ENCODE peak calls at places on chromosomes 16 and 17, in four cellular contexts. D, Q, V and O are unnamed samples.

GRCh38 chr17:44203731-44204452 is 4.2 kb upstream of the ATXN7L3 start:
- DNase-seq in V (peak; percentile 76), Q (no peak), D (peak; percentile 31), O (peak; percentile 77)

GRCh38 chr16:82281544-82281943 is 111.5 kb upstream of the MPHOSPH6 start:
- DNase-seq in Q (no peak), D (no peak), V (no peak), O (no peak)

GRCh38 chr17:75525806-75526554 is 483 bp downstream of the LLGL2 start:
- DNase-seq in Q (no peak), V (no peak), D (no peak), O (no peak)

GRCh38 chr16:3022208-3022696 is 1.5 kb downstream of the HCFC1R1 start:
- DNase-seq in V (peak; percentile 93), Q (no peak), D (peak; percentile 95), O (peak; percentile 50)

GRCh38 chr17:65085397-65085796 is 28.9 kb upstream of the GNA13 start:
- DNase-seq in Q (no peak), D (peak; percentile 30), V (peak; percentile 41), O (no peak)

GRCh38 chr17:74737299-74738050 is 419 bp downstream of the RAB37 start:
- DNase-seq in D (no peak), Q (no peak), V (peak; percentile 72), O (no peak)

GRCh38 chr17:45346255-45347015 is 29.6 kb upstream of the MAP3K14 start:
- DNase-seq in V (no peak), Q (no peak), D (peak; percentile 8), O (no peak)

GRCh38 chr16:69396187-69397061 is 10.6 kb upstream of the TERF2 start:
- DNase-seq in V (peak; percentile 97), D (peak; percentile 96), Q (peak; percentile 45), O (peak; percentile 65)

GRCh38 chr17:42456223-42457106 is 2.2 kb upstream of the ATP6V0A1 start:
- DNase-seq in D (peak; percentile 83), V (peak; percentile 16), Q (peak; percentile 57), O (peak; percentile 65)

DNA sequence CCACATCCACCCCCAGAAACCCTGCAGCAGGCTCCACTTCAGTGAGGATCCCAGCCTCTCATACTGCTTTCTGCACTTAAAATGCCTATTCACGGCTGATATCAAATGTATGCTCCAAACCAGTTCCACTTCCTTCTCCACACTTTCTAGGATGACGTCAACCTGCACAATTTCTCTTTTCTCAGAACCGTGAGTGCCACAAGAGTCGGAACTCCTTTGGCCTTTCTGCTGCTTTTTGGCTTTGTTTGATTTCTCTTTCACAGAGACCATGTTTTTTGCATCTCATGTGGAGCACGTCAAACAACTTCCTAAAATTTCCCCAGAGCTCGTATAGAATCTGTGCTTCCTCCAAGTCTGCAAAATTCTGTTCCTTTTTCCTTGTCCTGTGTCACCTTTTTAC is 378.8 kb upstream of the TNRC6C start:
- DNase-seq in V (no peak), Q (no peak), D (no peak), O (no peak)
- TF ChIP-seq ELK1 in V (no peak), Q (no peak), D (no peak), O (no peak)

GRCh38 chr16:88076211-88076931 is 125.1 kb downstream of the BANP start:
- DNase-seq in D (no peak), Q (no peak), V (no peak), O (no peak)
- TF ChIP-seq ELK1 in D (no peak), Q (no peak), V (no peak), O (no peak)

GRCh38 chr16:22386976-22387375 is 12.6 kb upstream of the CDR2 start:
- DNase-seq in V (no peak), Q (no peak), D (peak; percentile 95), O (no peak)
- TF ChIP-seq ELK1 in V (no peak), Q (no peak), D (no peak), O (no peak)

GRCh38 chr17:50256826-50257573 is 17.3 kb upstream of the TMEM92 start:
- DNase-seq in Q (no peak), D (no peak), V (no peak), O (no peak)
- TF ChIP-seq ELK1 in Q (no peak), D (no peak), V (no peak), O (no peak)

GRCh38 chr17:50766222-50767023 is 895 bp downstream of the ANKRD40CL start:
- DNase-seq in D (no peak), Q (no peak), V (no peak), O (no peak)
- TF ChIP-seq ELK1 in D (no peak), Q (no peak), V (no peak), O (no peak)

GRCh38 chr16:24845726-24846547 is at the start of gene SLC5A11:
- DNase-seq in V (no peak), D (no peak), Q (no peak), O (no peak)
- TF ChIP-seq ELK1 in V (no peak), D (no peak), Q (no peak), O (no peak)

GRCh38 chr16:11363927-11364258 is 18.6 kb downstream of the RMI2 start:
- DNase-seq in D (no peak), V (no peak), Q (no peak), O (no peak)

GRCh38 chr16:11361043-11361442 is 15.8 kb downstream of the RMI2 start:
- DNase-seq in D (no peak), Q (no peak), V (no peak), O (no peak)

GRCh38 chr16:11360581-11360980 is 15.3 kb downstream of the RMI2 start:
- DNase-seq in V (no peak), Q (no peak), D (no peak), O (no peak)

GRCh38 chr16:11359370-11359769 is 14.1 kb downstream of the RMI2 start:
- DNase-seq in D (peak; percentile 90), V (no peak), Q (no peak), O (no peak)

DNA sequence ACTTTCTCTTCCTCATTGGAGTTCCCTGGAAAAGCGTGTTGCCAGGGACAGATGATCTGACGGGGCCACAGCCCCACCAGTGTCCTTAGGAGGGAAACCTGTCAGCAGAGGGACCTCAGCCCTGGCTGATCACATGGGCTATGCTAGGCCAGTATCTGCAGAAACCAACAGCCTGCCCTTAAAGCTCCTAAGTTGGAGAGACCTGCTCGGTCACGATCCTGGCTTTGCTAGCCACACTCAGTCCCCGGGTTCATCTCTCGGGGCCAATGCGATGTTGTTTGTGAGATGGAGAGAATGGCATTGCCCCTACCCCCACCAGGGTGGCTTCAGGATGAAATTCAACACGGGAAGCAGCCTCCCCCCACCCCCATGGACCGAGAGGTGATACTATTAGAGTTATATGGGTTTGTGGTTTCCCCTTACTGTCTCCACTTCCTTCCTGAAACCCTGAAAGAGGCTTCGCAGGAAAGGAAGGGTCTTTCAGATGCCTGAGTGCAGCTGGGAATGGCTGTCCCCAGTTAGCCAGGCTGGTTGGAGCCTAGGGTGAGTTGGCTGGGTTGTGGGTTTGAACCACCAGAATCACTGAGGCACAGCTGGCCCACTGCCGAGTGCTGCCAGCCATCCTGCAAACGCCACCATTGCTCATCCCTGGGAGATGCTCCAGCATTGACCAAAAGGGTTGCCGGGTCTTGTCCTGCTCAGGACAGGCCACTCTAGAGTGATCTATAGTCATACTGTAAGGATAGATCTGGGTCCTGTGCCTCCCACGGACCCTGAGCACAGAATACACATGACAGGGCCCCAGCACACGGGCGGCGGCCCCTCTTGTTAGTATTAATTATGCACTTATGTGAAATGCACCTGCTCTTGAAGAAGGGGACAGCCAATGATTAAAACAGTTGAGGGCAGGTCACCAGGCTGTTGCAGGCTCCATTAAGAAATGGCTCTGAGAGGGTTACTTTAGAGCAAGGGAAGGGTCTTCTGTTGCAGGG is 16.8 kb downstream of the RMI2 start:
- DNase-seq in D (no peak), Q (peak; percentile 45), V (no peak), O (no peak)
- TF ChIP-seq ELK1 in D (no peak), Q (no peak), V (no peak), O (no peak)

DNA sequence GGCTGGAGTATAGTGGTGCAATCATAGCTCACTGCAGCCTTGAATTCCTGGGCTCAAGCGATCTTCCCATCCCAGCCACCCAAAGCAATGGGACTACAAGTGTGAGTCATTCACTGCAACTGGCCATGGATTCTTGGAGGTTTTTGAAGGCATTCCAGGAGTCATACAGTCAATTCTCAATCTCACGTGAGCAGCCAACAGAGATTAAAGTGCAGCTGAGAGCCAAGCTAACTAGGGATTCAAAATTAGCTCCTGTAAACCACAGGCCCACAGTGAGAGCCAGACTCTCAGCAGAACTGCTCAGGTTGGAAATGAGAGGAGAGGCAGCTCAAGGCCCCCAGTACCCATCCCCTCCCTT is 30.2 kb downstream of the XPO6 start:
- DNase-seq in V (peak; percentile 71), D (peak; percentile 97), Q (no peak), O (no peak)
- TF ChIP-seq ELK1 in V (no peak), D (no peak), Q (no peak), O (no peak)

GRCh38 chr16:56822966-56823739 is 41.9 kb upstream of the SLC12A3 start:
- DNase-seq in V (no peak), D (no peak), Q (no peak), O (no peak)
- TF ChIP-seq ELK1 in V (no peak), D (no peak), Q (no peak), O (no peak)